ENCODE peak calls at places on chromosome 1, in six cellular contexts. O, V, P, E, Z and L are unnamed samples.

GRCh38 chr1:10186453-10187319 is 23.7 kb upstream of the KIF1B start:
- DNase-seq in O (no peak), V (no peak), P (no peak), E (no peak), Z (no peak), L (no peak)

GRCh38 chr1:27405074-27405473 is 12.7 kb downstream of the GPR3 start:
- DNase-seq in O (peak), V (peak), P (no peak), E (no peak), Z (no peak), L (no peak)

GRCh38 chr1:12477936-12478611 is 139.9 kb downstream of the DHRS3 start:
- DNase-seq in O (peak), V (peak), P (peak), E (peak), Z (peak), L (peak)

GRCh38 chr1:17075470-17076255 is 21.8 kb upstream of the SDHB start:
- DNase-seq in O (no peak), V (no peak), P (peak), E (no peak), Z (peak), L (no peak)

GRCh38 chr1:58718435-58718834 is 18.6 kb upstream of the MYSM1 start:
- DNase-seq in O (no peak), V (no peak), P (no peak), E (no peak), Z (no peak), L (peak)

GRCh38 chr1:227544677-227545076 is 18.7 kb upstream of the ZNF678 start:
- DNase-seq in O (no peak), V (no peak), P (no peak), E (no peak), Z (no peak), L (no peak)

GRCh38 chr1:36560621-36561364 is 78.1 kb upstream of the CSF3R start:
- DNase-seq in O (no peak), V (no peak), P (no peak), E (no peak), Z (no peak), L (no peak)

GRCh38 chr1:191348328-191348727 is 809.9 kb upstream of the RGS18 start:
- DNase-seq in O (no peak), V (no peak), P (no peak), E (no peak), Z (no peak), L (no peak)

GRCh38 chr1:214317300-214317699 is 36.3 kb downstream of the SMYD2 start:
- DNase-seq in O (no peak), V (no peak), P (no peak), E (no peak), Z (no peak), L (no peak)

GRCh38 chr1:238281418-238281817 is 390.7 kb upstream of the ZP4 start:
- DNase-seq in O (no peak), V (peak), P (peak), E (no peak), Z (no peak), L (no peak)

GRCh38 chr1:222892137-222892763 is 77.4 kb downstream of the DISP1 start:
- DNase-seq in O (no peak), V (peak), P (peak), E (no peak), Z (no peak), L (no peak)

GRCh38 chr1:93662481-93663190 is 19.0 kb downstream of the BCAR3 start:
- DNase-seq in O (no peak), V (peak), P (no peak), E (no peak), Z (no peak), L (no peak)

GRCh38 chr1:184686540-184686939 is 68.1 kb downstream of the EDEM3 start:
- DNase-seq in O (peak), V (no peak), P (no peak), E (no peak), Z (no peak), L (no peak)